ENCODE peak calls at places on chromosomes 11 and 22, in eight cellular contexts. Z, K, J, M, X, Q, H and U are unnamed samples.

GRCh38 chr11:102110761-102111010 is 439 bp downstream of the YAP1 start:
- DNase-seq in H (no peak), K (no peak), Z (no peak), Q (no peak), M (no peak), J (no peak), X (no peak), U (no peak)

GRCh38 chr11:4048340-4048739 is 46.3 kb upstream of the RRM1 start:
- DNase-seq in Q (no peak), M (no peak), J (no peak), K (no peak), H (no peak), X (no peak), Z (no peak), U (no peak)

GRCh38 chr11:111310088-111310487 is 11.7 kb downstream of the POU2AF3 start:
- DNase-seq in M (no peak), K (no peak), Q (no peak), H (no peak), Z (no peak), J (no peak), X (no peak), U (no peak)

GRCh38 chr11:32099516-32099915 is 8.6 kb downstream of the RCN1 start:
- DNase-seq in H (no peak), K (no peak), X (no peak), J (no peak), M (no peak), Q (no peak), Z (no peak), U (no peak)

GRCh38 chr11:11620966-11621880 is 582 bp downstream of the GALNT18 start:
- DNase-seq in X (no peak), K (peak; percentile 50), H (no peak), J (peak; percentile 78), Q (peak; percentile 32), Z (peak; percentile 57), M (peak; percentile 55), U (no peak)

GRCh38 chr11:130514316-130514715 is 65.9 kb downstream of the ADAMTS15 start:
- DNase-seq in H (no peak), Q (no peak), K (no peak), X (no peak), Z (no peak), M (no peak), J (no peak), U (no peak)

GRCh38 chr11:79325851-79326250 is 115.0 kb downstream of the TENM4 start:
- DNase-seq in H (no peak), J (no peak), M (no peak), X (no peak), K (no peak), Z (no peak), Q (no peak), U (no peak)

GRCh38 chr11:88357323-88358039 is 19.9 kb upstream of the CTSC start:
- DNase-seq in J (no peak), Q (no peak), H (no peak), M (no peak), K (no peak), Z (no peak), X (no peak), U (no peak)

GRCh38 chr11:134014502-134014901 is 54.4 kb upstream of the JAM3 start:
- DNase-seq in M (no peak), X (no peak), Z (no peak), Q (peak; percentile 55), H (no peak), J (no peak), K (peak; percentile 77), U (no peak)

GRCh38 chr22:20783844-20784723 is 10.2 kb downstream of the SERPIND1 start:
- DNase-seq in J (no peak), X (peak; percentile 1), H (no peak), K (peak; percentile 83), Z (peak; percentile 44), Q (peak; percentile 61), M (no peak), U (peak; percentile 66)

GRCh38 chr11:91244921-91245320 is 979.7 kb upstream of the FAT3 start:
- DNase-seq in X (no peak), K (no peak), J (no peak), M (no peak), H (no peak), Q (no peak), Z (no peak), U (no peak)

GRCh38 chr11:107549253-107549953 is 16.1 kb downstream of the ALKBH8 start:
- DNase-seq in M (no peak), Z (no peak), J (no peak), Q (peak; percentile 36), X (peak; percentile 7), H (peak; percentile 7), K (peak; percentile 64), U (peak; percentile 42)

GRCh38 chr22:30875481-30876215 is 92.9 kb downstream of the MORC2 start:
- DNase-seq in Q (no peak), X (no peak), K (no peak), H (no peak), M (peak; percentile 36), J (peak; percentile 62), Z (no peak), U (no peak)

GRCh38 chr11:20035701-20036601 is 124.3 kb downstream of the DBX1 start:
- DNase-seq in M (no peak), K (no peak), H (no peak), X (no peak), J (no peak), Z (no peak), Q (no peak), U (no peak)

GRCh38 chr11:13074714-13075464 is 65.8 kb downstream of the RASSF10 start:
- DNase-seq in Z (no peak), H (no peak), J (no peak), X (no peak), M (no peak), K (no peak), Q (no peak), U (no peak)

GRCh38 chr11:13082588-13082987 is 73.5 kb downstream of the RASSF10 start:
- DNase-seq in M (no peak), Q (no peak), J (no peak), X (no peak), K (no peak), H (no peak), Z (no peak), U (no peak)

GRCh38 chr11:13076961-13077360 is 67.8 kb downstream of the RASSF10 start:
- DNase-seq in Q (no peak), J (no peak), H (no peak), M (no peak), K (no peak), X (no peak), Z (no peak), U (no peak)

GRCh38 chr11:13080861-13081260 is 71.7 kb downstream of the RASSF10 start:
- DNase-seq in H (no peak), Q (no peak), J (no peak), K (no peak), X (no peak), Z (no peak), M (no peak), U (no peak)
- H3K27me3 ChIP-seq in H (peaks cover 12% of the 10 kb centered on the region), Q (peaks cover 14% of the 10 kb centered on the region), J (no peaks in the 10 kb centered on the region), K (no peaks in the 10 kb centered on the region), X (no peaks in the 10 kb centered on the region), Z (no peaks in the 10 kb centered on the region), M (peaks cover 10% of the 10 kb centered on the region), U (peaks cover 2% of the 10 kb centered on the region)

GRCh38 chr11:61954106-61955030 is 4.2 kb downstream of the BEST1 start:
- DNase-seq in J (no peak), X (no peak), Q (no peak), M (no peak), K (no peak), H (no peak), Z (no peak), U (no peak)

GRCh38 chr11:61955031-61955415 is 4.9 kb downstream of the BEST1 start:
- DNase-seq in Z (peak; percentile 37), Q (peak; percentile 57), K (peak; percentile 79), H (no peak), X (no peak), J (peak; percentile 90), M (peak; percentile 81), U (no peak)

GRCh38 chr11:61956191-61957027 is 6.3 kb downstream of the BEST1 start:
- DNase-seq in H (no peak), J (peak; percentile 36), Z (no peak), Q (no peak), K (no peak), M (no peak), X (no peak), U (no peak)

GRCh38 chr11:61957028-61957770 is 7.0 kb downstream of the BEST1 start:
- DNase-seq in Z (no peak), H (no peak), Q (no peak), J (no peak), K (no peak), M (no peak), X (no peak), U (no peak)

DNA sequence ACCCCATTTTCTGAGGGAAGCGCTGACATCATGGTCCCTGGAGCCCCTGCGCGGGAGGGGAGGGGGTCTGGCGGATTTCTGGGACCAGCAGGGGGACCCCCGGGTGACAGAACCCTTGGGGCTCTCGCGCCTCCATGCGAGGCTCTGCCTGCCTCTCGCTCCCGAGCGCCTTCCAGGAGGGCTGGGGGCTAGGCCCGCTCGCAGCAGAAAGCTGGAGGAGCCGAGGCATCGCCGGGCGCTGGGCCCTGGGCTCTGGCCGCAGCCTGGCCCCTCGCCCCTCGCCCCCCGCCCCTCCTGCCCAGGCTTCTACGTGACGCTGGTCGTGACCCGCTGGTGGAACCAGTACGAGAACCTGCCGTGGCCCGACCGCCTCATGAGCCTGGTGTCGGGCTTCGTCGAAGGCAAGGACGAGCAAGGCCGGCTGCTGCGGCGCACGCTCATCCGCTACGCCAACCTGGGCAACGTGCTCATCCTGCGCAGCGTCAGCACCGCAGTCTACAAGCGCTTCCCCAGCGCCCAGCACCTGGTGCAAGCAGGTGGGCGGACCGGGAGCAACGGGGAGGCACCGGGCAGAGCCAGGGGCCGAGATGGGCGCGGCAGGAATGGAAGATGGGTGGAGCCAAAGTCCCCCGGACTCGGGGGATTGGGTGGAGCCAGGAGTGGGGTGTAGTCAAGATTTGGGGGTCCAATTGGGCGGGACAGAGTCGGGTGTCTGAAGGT is 5.4 kb downstream of the BEST1 start:
- DNase-seq in H (no peak), Z (peak; percentile 35), K (peak; percentile 96), M (peak; percentile 74), X (no peak), Q (peak; percentile 31), J (no peak), U (no peak)
- H3K27ac ChIP-seq in H (no peak overlapping the region), Z (no peak overlapping the region), K (no peak overlapping the region), M (peak overlapping the region; percentile 90), X (no peak overlapping the region), Q (no peak overlapping the region), J (peak overlapping the region; percentile 81), U (no peak overlapping the region)

GRCh38 chr22:25114369-25115362 is 85.0 kb upstream of the CRYBB3 start:
- DNase-seq in M (no peak), K (no peak), X (no peak), H (no peak), Z (no peak), Q (no peak), J (no peak), U (no peak)
- H3K27me3 ChIP-seq in M (peaks cover 2% of the 10 kb centered on the region), K (no peaks in the 10 kb centered on the region), X (no peaks in the 10 kb centered on the region), H (no peaks in the 10 kb centered on the region), Z (no peaks in the 10 kb centered on the region), Q (no peaks in the 10 kb centered on the region), J (no peaks in the 10 kb centered on the region), U (no peaks in the 10 kb centered on the region)

DNA sequence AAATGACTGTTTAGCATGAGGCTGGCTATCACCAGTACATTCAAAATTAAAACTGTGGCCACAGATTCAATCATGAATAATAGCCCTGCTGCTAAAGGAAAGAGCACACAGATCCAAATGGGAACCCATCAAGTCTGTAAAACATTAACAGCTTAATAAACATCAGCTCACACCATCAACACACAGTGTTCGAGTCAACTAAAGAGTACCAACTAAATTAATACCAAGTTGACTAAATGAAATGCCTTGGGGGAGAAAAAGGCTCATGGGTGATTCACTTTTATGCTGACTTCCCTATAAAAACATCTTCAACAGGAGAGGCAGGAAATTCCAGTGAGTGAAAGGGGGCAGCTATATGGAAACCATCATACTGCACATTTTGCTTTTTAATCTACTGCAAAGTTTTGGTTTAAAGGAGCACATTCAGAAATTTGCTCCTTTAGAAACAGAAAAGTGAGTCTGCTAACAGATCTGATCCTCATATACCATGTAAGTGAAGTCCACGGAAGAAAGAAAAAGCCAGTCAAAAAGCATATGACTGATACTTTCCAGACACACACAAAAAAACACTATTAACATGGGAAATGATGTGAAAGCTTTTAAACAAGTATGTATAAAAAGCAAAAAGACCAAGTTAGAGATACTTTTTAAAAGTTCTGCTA is 16.3 kb downstream of the LGR4 start:
- DNase-seq in X (no peak), Z (no peak), M (no peak), K (no peak), J (no peak), Q (no peak), H (no peak), U (peak; percentile 38)
- H3K27ac ChIP-seq in X (no peak overlapping the region), Z (no peak overlapping the region), M (no peak overlapping the region), K (no peak overlapping the region), J (no peak overlapping the region), Q (no peak overlapping the region), H (no peak overlapping the region), U (no peak overlapping the region)